ENCODE peak calls at places on chromosome 1, in four cellular contexts. D is H1, B is GM12892, U is SK-N-SH. A is an unnamed sample.

GRCh38 chr1:200483491-200484143 is 73.8 kb upstream of the ZNF281 start:
- DNase-seq in D (no peak), B (peak; percentile 55), U (peak; percentile 28), A (peak; percentile 60)

GRCh38 chr1:165840419-165840818 is 13.0 kb downstream of the UCK2 start:
- DNase-seq in D (no peak), B (no peak), U (no peak), A (no peak)

GRCh38 chr1:7298749-7299151 is 472.3 kb upstream of the VAMP3 start:
- DNase-seq in D (peak; percentile 42), B (no peak), U (no peak), A (no peak)

GRCh38 chr1:41805771-41806471 is 112.8 kb downstream of the HIVEP3 start:
- DNase-seq in D (no peak), B (no peak), U (no peak), A (no peak)

GRCh38 chr1:200428482-200429205 is 18.8 kb upstream of the ZNF281 start:
- DNase-seq in D (no peak), B (no peak), U (no peak), A (no peak)

GRCh38 chr1:97654866-97655265 is 266.0 kb downstream of the DPYD start:
- DNase-seq in D (no peak), B (no peak), U (no peak), A (no peak)

GRCh38 chr1:28062806-28063205 is 25.6 kb downstream of the EYA3 start:
- DNase-seq in D (no peak), B (no peak), U (no peak), A (no peak)

GRCh38 chr1:197838836-197839235 is 63.6 kb upstream of the DENND1B start:
- DNase-seq in D (no peak), B (no peak), U (no peak), A (peak; percentile 2)

GRCh38 chr1:94160811-94161210 is 39.9 kb upstream of the ABCA4 start:
- DNase-seq in D (no peak), B (no peak), U (no peak), A (no peak)

GRCh38 chr1:32266926-32267645 is 16.0 kb downstream of the LCK start:
- DNase-seq in D (no peak), B (no peak), U (no peak), A (no peak)

GRCh38 chr1:99548924-99549605 is 96.8 kb upstream of the PALMD start:
- DNase-seq in D (no peak), B (no peak), U (peak; percentile 7), A (no peak)

GRCh38 chr1:187549540-187549939 is 720.8 kb downstream of the PLA2G4A start:
- DNase-seq in D (no peak), B (no peak), U (no peak), A (no peak)

GRCh38 chr1:170670751-170671628 is 7.1 kb downstream of the PRRX1 start:
- DNase-seq in D (peak; percentile 96), B (no peak), U (peak; percentile 56), A (no peak)

GRCh38 chr1:220824031-220824989 is 37.6 kb downstream of the MTARC1 start:
- DNase-seq in D (peak; percentile 30), B (no peak), U (no peak), A (no peak)

GRCh38 chr1:78301141-78301540 is 189.6 kb upstream of the PTGFR start:
- DNase-seq in D (no peak), B (no peak), U (no peak), A (no peak)

GRCh38 chr1:174700775-174701174 is 253.0 kb downstream of the GPR52 start:
- DNase-seq in D (no peak), B (no peak), U (no peak), A (no peak)

GRCh38 chr1:205250699-205251098 is 23.0 kb downstream of the TMCC2 start:
- DNase-seq in D (no peak), B (no peak), U (no peak), A (no peak)

GRCh38 chr1:9239622-9240401 is 5.2 kb downstream of the H6PD start:
- DNase-seq in D (no peak), B (peak; percentile 53), U (no peak), A (peak; percentile 72)

GRCh38 chr1:28640766-28641165 is 2.1 kb downstream of the TAF12 start:
- DNase-seq in D (no peak), B (no peak), U (no peak), A (no peak)

GRCh38 chr1:195979646-195980045 is 628.6 kb downstream of the KCNT2 start:
- DNase-seq in D (no peak), B (no peak), U (no peak), A (no peak)

GRCh38 chr1:45411510-45411899 is 71.3 kb upstream of the MUTYH start:
- DNase-seq in D (no peak), B (no peak), U (no peak), A (no peak)

GRCh38 chr1:93680121-93681094 is 1.2 kb downstream of the BCAR3 start:
- DNase-seq in D (peak; percentile 84), B (peak; percentile 77), U (peak; percentile 80), A (peak; percentile 72)

GRCh38 chr1:65939187-65939586 is 146.5 kb downstream of the PDE4B start:
- DNase-seq in D (no peak), B (no peak), U (no peak), A (no peak)
- TF ChIP-seq TAF1 in D (no peak), B (no peak), U (no peak), A (no peak)

GRCh38 chr1:150148834-150149489 is 754 bp upstream of the PLEKHO1 start:
- DNase-seq in D (no peak), B (no peak), U (peak; percentile 54), A (no peak)
- TF ChIP-seq TAF1 in D (no peak), B (no peak), U (no peak), A (no peak)

GRCh38 chr1:243712242-243712641 is 137.8 kb downstream of the AKT3 start:
- DNase-seq in D (no peak), B (no peak), U (no peak), A (no peak)

GRCh38 chr1:243713470-243714186 is 136.4 kb downstream of the AKT3 start:
- DNase-seq in D (no peak), B (no peak), U (peak; percentile 36), A (no peak)

GRCh38 chr1:243715285-243715684 is 134.8 kb downstream of the AKT3 start:
- DNase-seq in D (no peak), B (no peak), U (no peak), A (no peak)

GRCh38 chr1:243710467-243710866 is 139.6 kb downstream of the AKT3 start:
- DNase-seq in D (no peak), B (no peak), U (no peak), A (no peak)

GRCh38 chr1:243712890-243713425 is 137.1 kb downstream of the AKT3 start:
- DNase-seq in D (no peak), B (no peak), U (no peak), A (no peak)
- TF ChIP-seq TAF1 in D (no peak), B (no peak), U (no peak), A (no peak)

GRCh38 chr1:156937883-156938282 is 17.5 kb downstream of the LRRC71 start:
- DNase-seq in D (no peak), B (no peak), U (no peak), A (no peak)
- TF ChIP-seq TAF1 in D (no peak), B (no peak), U (no peak), A (no peak)

DNA sequence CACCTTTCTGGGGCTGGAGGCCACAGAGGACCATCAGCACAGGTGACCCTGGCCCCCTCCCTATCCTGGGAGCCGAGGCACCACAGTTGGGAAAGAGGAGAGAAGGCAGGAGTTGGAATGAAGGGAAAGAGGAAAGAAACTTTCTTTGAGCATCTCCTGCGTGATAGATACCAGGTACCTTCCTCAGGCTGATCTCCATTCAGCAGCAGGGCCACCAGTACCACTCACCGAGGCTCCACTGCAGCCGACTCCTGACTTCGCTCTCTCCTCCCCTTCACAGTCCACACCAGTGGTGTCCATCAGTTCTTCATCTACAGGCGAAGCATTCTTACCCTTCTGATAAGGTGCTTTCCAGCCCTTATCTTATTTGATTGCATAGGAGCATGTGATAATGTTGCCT is 55.3 kb downstream of the LGR6 start:
- DNase-seq in D (no peak), B (no peak), U (no peak), A (no peak)
- TF ChIP-seq TAF1 in D (no peak), B (no peak), U (no peak), A (no peak)

GRCh38 chr1:107867892-107868291 is 97.1 kb downstream of the VAV3 start:
- DNase-seq in D (no peak), B (no peak), U (no peak), A (no peak)
- TF ChIP-seq TAF1 in D (no peak), B (no peak), U (no peak), A (no peak)

DNA sequence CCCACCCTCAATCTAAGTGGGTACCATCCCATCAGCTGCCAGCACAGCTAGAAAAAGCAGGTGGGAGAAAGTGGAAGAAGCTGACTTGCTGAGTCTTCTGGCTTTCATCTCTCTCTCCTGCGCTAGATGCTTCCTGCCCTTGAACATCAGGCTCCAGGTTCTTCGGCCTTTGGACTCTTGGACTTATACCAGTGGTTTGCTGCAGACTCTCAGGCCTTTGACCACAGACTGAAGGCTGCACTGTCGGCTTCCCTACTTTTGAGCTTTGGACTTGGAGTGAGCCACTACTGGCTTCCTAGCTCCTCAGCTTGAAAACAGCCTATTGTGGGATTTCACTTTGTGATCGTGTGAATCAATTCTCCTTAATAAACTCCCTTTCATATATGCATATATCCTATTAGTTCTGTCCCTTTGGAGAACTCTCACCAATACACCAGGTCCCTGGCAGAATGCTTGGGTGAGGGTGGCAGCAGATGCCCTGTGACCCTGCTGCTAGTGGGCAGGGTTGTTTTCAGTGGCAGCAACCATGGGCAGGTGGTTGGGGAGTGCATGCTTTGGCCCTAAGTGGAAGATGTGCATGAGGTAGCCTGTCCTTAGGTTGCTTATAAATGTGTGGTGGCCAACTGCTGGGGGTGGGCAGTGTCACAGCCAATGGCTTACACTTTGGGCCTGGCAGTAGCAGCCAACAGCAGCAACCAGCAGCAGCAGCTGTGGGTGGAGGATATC is 10.8 kb upstream of the ADAM30 start:
- DNase-seq in D (no peak), B (no peak), U (no peak), A (no peak)
- TF ChIP-seq TAF1 in D (no peak), B (no peak), U (no peak), A (no peak)

A was measured in GM12891.